ENCODE peak calls at places on chromosomes 13 and 19, in nine cellular contexts. One of them, this sample, is unnamed.

GRCh38 chr19:10353793-10354391 is 14.5 kb upstream of the ICAM3 start:
- DNase-seq in fibroblast of mammary gland: peak; percentile 41
- DNase-seq in CD4-positive, alpha-beta T cell: no peak
- DNase-seq in adrenal gland: peak; percentile 89
- DNase-seq in PC-3: peak; percentile 30
- DNase-seq in HFFc6: no peak
- DNase-seq in Peyer's patch: no peak
- DNase-seq in spleen: no peak
- DNase-seq in omental fat pad: no peak
- DNase-seq in this sample: peak; percentile 46

GRCh38 chr13:53198017-53198416 is 169.4 kb downstream of the OLFM4 start:
- DNase-seq in fibroblast of mammary gland: no peak
- DNase-seq in CD4-positive, alpha-beta T cell: no peak
- DNase-seq in PC-3: no peak
- DNase-seq in spleen: no peak
- DNase-seq in omental fat pad: no peak
- DNase-seq in adrenal gland: no peak
- DNase-seq in Peyer's patch: no peak
- DNase-seq in HFFc6: no peak
- DNase-seq in this sample: no peak

GRCh38 chr13:52599037-52599852 is 43.0 kb upstream of the HNRNPA1L2 start:
- DNase-seq in omental fat pad: no peak
- DNase-seq in fibroblast of mammary gland: peak; percentile 79
- DNase-seq in CD4-positive, alpha-beta T cell: no peak
- DNase-seq in spleen: no peak
- DNase-seq in adrenal gland: no peak
- DNase-seq in Peyer's patch: no peak
- DNase-seq in PC-3: no peak
- DNase-seq in HFFc6: peak; percentile 41
- DNase-seq in this sample: peak; percentile 13

GRCh38 chr19:8224394-8225145 is 15.4 kb downstream of the CERS4 start:
- DNase-seq in spleen: no peak
- DNase-seq in Peyer's patch: no peak
- DNase-seq in adrenal gland: no peak
- DNase-seq in fibroblast of mammary gland: peak; percentile 75
- DNase-seq in PC-3: no peak
- DNase-seq in HFFc6: no peak
- DNase-seq in omental fat pad: no peak
- DNase-seq in CD4-positive, alpha-beta T cell: no peak
- DNase-seq in this sample: peak; percentile 53

GRCh38 chr13:27372896-27373295 is 51.5 kb upstream of the GTF3A start:
- DNase-seq in HFFc6: no peak
- DNase-seq in fibroblast of mammary gland: no peak
- DNase-seq in omental fat pad: no peak
- DNase-seq in Peyer's patch: no peak
- DNase-seq in spleen: no peak
- DNase-seq in adrenal gland: no peak
- DNase-seq in PC-3: no peak
- DNase-seq in CD4-positive, alpha-beta T cell: no peak
- DNase-seq in this sample: no peak

GRCh38 chr19:57903298-57904174 is 12.9 kb downstream of the ZNF417 start:
- DNase-seq in Peyer's patch: no peak
- DNase-seq in HFFc6: peak; percentile 27
- DNase-seq in CD4-positive, alpha-beta T cell: no peak
- DNase-seq in PC-3: peak; percentile 52
- DNase-seq in adrenal gland: no peak
- DNase-seq in spleen: no peak
- DNase-seq in fibroblast of mammary gland: peak; percentile 51
- DNase-seq in omental fat pad: no peak
- DNase-seq in this sample: no peak

GRCh38 chr19:6270076-6270745 is 9.6 kb downstream of the MLLT1 start:
- DNase-seq in HFFc6: no peak
- DNase-seq in Peyer's patch: no peak
- DNase-seq in omental fat pad: no peak
- DNase-seq in spleen: no peak
- DNase-seq in fibroblast of mammary gland: no peak
- DNase-seq in CD4-positive, alpha-beta T cell: no peak
- DNase-seq in adrenal gland: no peak
- DNase-seq in PC-3: peak; percentile 33
- DNase-seq in this sample: no peak

GRCh38 chr13:90738881-90739280 is 608.6 kb upstream of the MIR17HG start:
- DNase-seq in CD4-positive, alpha-beta T cell: no peak
- DNase-seq in omental fat pad: no peak
- DNase-seq in adrenal gland: no peak
- DNase-seq in fibroblast of mammary gland: no peak
- DNase-seq in Peyer's patch: no peak
- DNase-seq in PC-3: no peak
- DNase-seq in HFFc6: peak; percentile 4
- DNase-seq in spleen: no peak
- DNase-seq in this sample: no peak

GRCh38 chr13:27403252-27403678 is 21.2 kb upstream of the GTF3A start:
- DNase-seq in fibroblast of mammary gland: peak; percentile 48
- DNase-seq in Peyer's patch: no peak
- DNase-seq in PC-3: peak; percentile 46
- DNase-seq in omental fat pad: no peak
- DNase-seq in CD4-positive, alpha-beta T cell: no peak
- DNase-seq in spleen: no peak
- DNase-seq in HFFc6: peak; percentile 41
- DNase-seq in adrenal gland: no peak
- DNase-seq in this sample: peak; percentile 26

GRCh38 chr19:10882108-10882457 is 10.7 kb downstream of the CARM1 start:
- DNase-seq in spleen: no peak
- DNase-seq in omental fat pad: no peak
- DNase-seq in CD4-positive, alpha-beta T cell: no peak
- DNase-seq in fibroblast of mammary gland: no peak
- DNase-seq in adrenal gland: no peak
- DNase-seq in HFFc6: no peak
- DNase-seq in Peyer's patch: no peak
- DNase-seq in PC-3: no peak
- DNase-seq in this sample: no peak

GRCh38 chr13:44718467-44718866 is 142.3 kb upstream of the TSC22D1 start:
- DNase-seq in PC-3: no peak
- DNase-seq in fibroblast of mammary gland: no peak
- DNase-seq in HFFc6: no peak
- DNase-seq in CD4-positive, alpha-beta T cell: no peak
- DNase-seq in Peyer's patch: no peak
- DNase-seq in spleen: no peak
- DNase-seq in adrenal gland: no peak
- DNase-seq in omental fat pad: no peak
- DNase-seq in this sample: no peak

GRCh38 chr13:92175330-92175729 is 776.9 kb downstream of the GPC5 start:
- DNase-seq in CD4-positive, alpha-beta T cell: no peak
- DNase-seq in Peyer's patch: no peak
- DNase-seq in PC-3: peak; percentile 43
- DNase-seq in adrenal gland: peak; percentile 22
- DNase-seq in omental fat pad: no peak
- DNase-seq in HFFc6: no peak
- DNase-seq in fibroblast of mammary gland: peak; percentile 61
- DNase-seq in spleen: no peak
- DNase-seq in this sample: peak; percentile 20

GRCh38 chr19:925087-925911 is 536 bp upstream of the ARID3A start:
- DNase-seq in fibroblast of mammary gland: peak; percentile 76
- DNase-seq in spleen: peak; percentile 94
- DNase-seq in PC-3: peak; percentile 65
- DNase-seq in HFFc6: peak; percentile 78
- DNase-seq in Peyer's patch: peak; percentile 86
- DNase-seq in adrenal gland: peak; percentile 85
- DNase-seq in CD4-positive, alpha-beta T cell: peak; percentile 72
- DNase-seq in omental fat pad: peak; percentile 40
- DNase-seq in this sample: peak; percentile 78

GRCh38 chr19:48844472-48844871 is 8.2 kb upstream of the HSD17B14 start:
- DNase-seq in spleen: no peak
- DNase-seq in CD4-positive, alpha-beta T cell: no peak
- DNase-seq in adrenal gland: no peak
- DNase-seq in Peyer's patch: no peak
- DNase-seq in PC-3: peak; percentile 39
- DNase-seq in omental fat pad: no peak
- DNase-seq in HFFc6: peak; percentile 73
- DNase-seq in fibroblast of mammary gland: peak; percentile 77
- DNase-seq in this sample: no peak
- TF ChIP-seq CTCF in spleen: no peak
- TF ChIP-seq CTCF in CD4-positive, alpha-beta T cell: no peak
- TF ChIP-seq CTCF in adrenal gland: no peak
- TF ChIP-seq CTCF in Peyer's patch: no peak
- TF ChIP-seq CTCF in PC-3: no peak
- TF ChIP-seq CTCF in omental fat pad: no peak
- TF ChIP-seq CTCF in HFFc6: peak; percentile 67
- TF ChIP-seq CTCF in fibroblast of mammary gland: peak; percentile 21
- TF ChIP-seq CTCF in this sample: no peak

GRCh38 chr19:30668521-30669155 is 296.5 kb downstream of the ZNF536 start:
- DNase-seq in HFFc6: no peak
- DNase-seq in adrenal gland: no peak
- DNase-seq in Peyer's patch: no peak
- DNase-seq in CD4-positive, alpha-beta T cell: no peak
- DNase-seq in PC-3: no peak
- DNase-seq in omental fat pad: no peak
- DNase-seq in spleen: peak; percentile 54
- DNase-seq in fibroblast of mammary gland: no peak
- DNase-seq in this sample: no peak

GRCh38 chr19:30670562-30671513 is 298.7 kb downstream of the ZNF536 start:
- DNase-seq in omental fat pad: no peak
- DNase-seq in spleen: peak; percentile 53
- DNase-seq in CD4-positive, alpha-beta T cell: no peak
- DNase-seq in fibroblast of mammary gland: no peak
- DNase-seq in adrenal gland: no peak
- DNase-seq in HFFc6: no peak
- DNase-seq in Peyer's patch: no peak
- DNase-seq in PC-3: no peak
- DNase-seq in this sample: no peak

GRCh38 chr19:30670011-30670329 is 297.8 kb downstream of the ZNF536 start:
- DNase-seq in HFFc6: no peak
- DNase-seq in PC-3: no peak
- DNase-seq in omental fat pad: no peak
- DNase-seq in spleen: peak; percentile 71
- DNase-seq in Peyer's patch: no peak
- DNase-seq in CD4-positive, alpha-beta T cell: no peak
- DNase-seq in fibroblast of mammary gland: no peak
- DNase-seq in adrenal gland: no peak
- DNase-seq in this sample: no peak

GRCh38 chr19:30667746-30668145 is 295.6 kb downstream of the ZNF536 start:
- DNase-seq in spleen: no peak
- DNase-seq in HFFc6: no peak
- DNase-seq in omental fat pad: no peak
- DNase-seq in CD4-positive, alpha-beta T cell: no peak
- DNase-seq in Peyer's patch: no peak
- DNase-seq in adrenal gland: no peak
- DNase-seq in PC-3: no peak
- DNase-seq in fibroblast of mammary gland: no peak
- DNase-seq in this sample: no peak

DNA sequence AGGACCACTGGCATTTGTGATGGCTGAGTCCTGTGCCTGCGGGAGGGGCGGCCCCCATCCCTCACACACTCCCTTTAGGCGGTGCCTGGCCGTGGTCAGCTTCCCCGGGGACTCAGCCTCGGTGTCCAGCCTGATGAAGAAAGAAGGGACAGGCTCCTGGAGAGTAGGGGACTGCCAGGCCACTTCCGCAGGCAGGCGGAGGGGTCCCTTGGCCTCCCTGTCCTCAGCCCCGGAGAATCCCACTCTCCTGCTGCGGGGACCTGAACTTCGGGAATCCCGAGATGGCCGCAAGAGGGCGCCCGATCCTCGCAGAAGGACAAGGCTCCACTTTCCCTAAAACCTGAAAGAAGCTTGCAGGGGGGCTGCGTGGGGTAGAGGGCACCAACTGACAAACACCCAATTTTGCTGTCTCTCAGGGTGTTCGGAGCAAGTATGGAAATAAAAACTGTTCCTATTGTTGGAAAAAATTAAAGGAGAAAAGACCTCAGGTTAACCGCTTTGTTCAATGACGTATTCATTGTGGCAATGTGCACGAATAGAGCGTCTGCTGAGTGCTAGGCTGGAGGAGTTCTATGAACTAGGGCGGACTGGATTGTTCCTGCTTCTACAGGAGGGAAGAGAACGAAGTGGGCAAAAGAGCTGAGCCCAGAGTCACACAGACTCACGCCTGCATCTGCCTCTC is 297.3 kb downstream of the ZNF536 start:
- DNase-seq in fibroblast of mammary gland: peak; percentile 34
- DNase-seq in CD4-positive, alpha-beta T cell: peak; percentile 26
- DNase-seq in spleen: peak; percentile 85
- DNase-seq in Peyer's patch: peak; percentile 28
- DNase-seq in omental fat pad: peak; percentile 80
- DNase-seq in PC-3: peak; percentile 39
- DNase-seq in HFFc6: peak; percentile 18
- DNase-seq in adrenal gland: peak; percentile 76
- DNase-seq in this sample: peak; percentile 72
- TF ChIP-seq CTCF in fibroblast of mammary gland: peak; percentile 73
- TF ChIP-seq CTCF in CD4-positive, alpha-beta T cell: peak; percentile 68
- TF ChIP-seq CTCF in spleen: peak; percentile 65
- TF ChIP-seq CTCF in Peyer's patch: peak; percentile 54
- TF ChIP-seq CTCF in omental fat pad: peak; percentile 7
- TF ChIP-seq CTCF in PC-3: peak; percentile 83
- TF ChIP-seq CTCF in HFFc6: peak; percentile 93
- TF ChIP-seq CTCF in adrenal gland: peak; percentile 79
- TF ChIP-seq CTCF in this sample: peak; percentile 64

DNA sequence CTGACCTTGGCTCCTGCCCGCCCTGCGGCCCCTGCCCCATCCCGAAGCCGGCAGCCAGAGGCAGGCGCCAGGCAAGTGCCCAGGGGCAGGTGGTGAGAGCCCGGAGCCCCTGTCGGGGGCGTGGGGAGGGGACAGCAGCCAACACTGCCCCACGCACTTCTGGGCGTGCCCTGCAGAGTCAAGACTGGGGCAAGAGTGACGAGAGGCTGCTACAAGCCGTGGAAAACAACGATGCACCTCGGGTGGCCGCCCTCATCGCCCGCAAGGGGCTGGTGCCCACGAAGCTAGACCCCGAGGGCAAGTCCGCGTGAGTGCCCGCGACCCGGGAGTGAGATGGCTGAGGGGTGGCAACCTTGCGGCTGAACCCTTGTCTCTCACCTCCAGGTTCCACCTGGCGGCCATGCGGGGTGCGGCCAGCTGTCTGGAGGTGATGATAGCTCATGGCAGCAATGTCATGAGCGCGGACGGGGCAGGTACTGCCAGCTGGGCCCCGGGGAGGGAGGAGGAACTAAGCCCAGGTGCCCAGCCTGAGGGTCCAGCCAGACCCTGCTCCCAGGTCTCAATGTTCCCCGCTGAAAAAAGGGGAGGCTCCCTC is 17.3 kb downstream of the ANKRD24 start:
- DNase-seq in adrenal gland: no peak
- DNase-seq in spleen: no peak
- DNase-seq in fibroblast of mammary gland: no peak
- DNase-seq in HFFc6: no peak
- DNase-seq in omental fat pad: no peak
- DNase-seq in CD4-positive, alpha-beta T cell: no peak
- DNase-seq in PC-3: no peak
- DNase-seq in Peyer's patch: no peak
- DNase-seq in this sample: no peak
- TF ChIP-seq CTCF in adrenal gland: no peak
- TF ChIP-seq CTCF in spleen: no peak
- TF ChIP-seq CTCF in fibroblast of mammary gland: no peak
- TF ChIP-seq CTCF in HFFc6: peak; percentile 7
- TF ChIP-seq CTCF in omental fat pad: no peak
- TF ChIP-seq CTCF in CD4-positive, alpha-beta T cell: no peak
- TF ChIP-seq CTCF in PC-3: no peak
- TF ChIP-seq CTCF in Peyer's patch: no peak
- TF ChIP-seq CTCF in this sample: no peak

GRCh38 chr19:3576696-3577443 is 4.1 kb downstream of the HMG20B start:
- DNase-seq in omental fat pad: no peak
- DNase-seq in HFFc6: no peak
- DNase-seq in Peyer's patch: no peak
- DNase-seq in adrenal gland: peak; percentile 80
- DNase-seq in spleen: no peak
- DNase-seq in fibroblast of mammary gland: peak; percentile 79
- DNase-seq in PC-3: no peak
- DNase-seq in CD4-positive, alpha-beta T cell: no peak
- DNase-seq in this sample: peak; percentile 68
- TF ChIP-seq CTCF in omental fat pad: no peak
- TF ChIP-seq CTCF in HFFc6: no peak
- TF ChIP-seq CTCF in Peyer's patch: no peak
- TF ChIP-seq CTCF in adrenal gland: no peak
- TF ChIP-seq CTCF in spleen: no peak
- TF ChIP-seq CTCF in fibroblast of mammary gland: no peak
- TF ChIP-seq CTCF in PC-3: no peak
- TF ChIP-seq CTCF in CD4-positive, alpha-beta T cell: no peak
- TF ChIP-seq CTCF in this sample: no peak